ENCODE peak calls at places on chromosomes 4 and X, in eight cellular contexts. M is GM23248, D is neural progenitor cell, J is HCT116, E is hepatocyte, G is SK-N-SH, P is OCI-LY7, A is MM.1S. V is an unnamed sample.

GRCh38 chrX:24054182-24055042 is at the start of gene EIF2S3:
- DNase-seq in E (peak; percentile 96), J (peak; percentile 92), D (peak; percentile 96), M (peak; percentile 92), G (peak; percentile 93), P (peak; percentile 94), A (peak; percentile 94), V (peak; percentile 91)

GRCh38 chrX:11770320-11770719 is 12.3 kb downstream of the MSL3 start:
- DNase-seq in E (peak; percentile 55), D (peak; percentile 54), A (peak; percentile 63), G (peak; percentile 74), M (peak; percentile 61), J (peak; percentile 22), P (peak; percentile 64), V (peak; percentile 59)

GRCh38 chr4:1299301-1299860 is 9.7 kb downstream of the MAEA start:
- DNase-seq in E (no peak), J (no peak), D (no peak), G (no peak), P (no peak), A (no peak), M (no peak), V (no peak)

GRCh38 chr4:150297861-150298474 is 219.7 kb downstream of the DCLK2 start:
- DNase-seq in M (peak; percentile 71), J (peak; percentile 45), A (peak; percentile 55), P (peak; percentile 48), E (peak; percentile 68), D (peak; percentile 74), G (peak; percentile 34), V (peak; percentile 76)

GRCh38 chr4:40736910-40737309 is 12.8 kb upstream of the NSUN7 start:
- DNase-seq in G (peak; percentile 53), J (peak; percentile 31), A (peak; percentile 69), E (peak; percentile 28), P (peak; percentile 52), M (peak; percentile 59), D (peak; percentile 34), V (peak; percentile 42)

GRCh38 chr4:159248383-159249178 is 145.7 kb downstream of the RAPGEF2 start:
- DNase-seq in A (no peak), E (peak; percentile 54), G (peak; percentile 19), M (peak; percentile 83), D (no peak), J (no peak), P (no peak), V (no peak)

GRCh38 chr4:11748169-11748872 is 319.6 kb upstream of the HS3ST1 start:
- DNase-seq in M (no peak), G (no peak), P (no peak), A (no peak), D (no peak), E (peak; percentile 53), J (peak; percentile 83), V (peak; percentile 76)

GRCh38 chr4:168511780-168512467 is 15.1 kb downstream of the PALLD start:
- DNase-seq in J (no peak), E (no peak), D (no peak), M (no peak), G (no peak), P (no peak), A (no peak), V (no peak)

GRCh38 chr4:5118091-5118786 is 67.0 kb downstream of the STK32B start:
- DNase-seq in M (no peak), D (no peak), E (no peak), P (no peak), J (no peak), G (no peak), A (no peak), V (peak; percentile 14)

GRCh38 chr4:2962614-2963184 is 507 bp downstream of the NOP14 start:
- DNase-seq in G (no peak), M (peak; percentile 75), E (peak; percentile 68), P (peak; percentile 79), A (peak; percentile 54), D (peak; percentile 82), J (peak; percentile 12), V (peak; percentile 25)

GRCh38 chr4:183503497-183504063 is 1.3 kb upstream of the ING2 start:
- DNase-seq in M (no peak), D (no peak), P (no peak), J (no peak), A (no peak), E (no peak), G (no peak), V (peak; percentile 35)

GRCh38 chr4:42519803-42520417 is 122.6 kb downstream of the SHISA3 start:
- DNase-seq in P (peak; percentile 68), E (peak; percentile 76), G (peak; percentile 25), M (peak; percentile 59), D (peak; percentile 68), A (peak; percentile 63), J (peak; percentile 28), V (peak; percentile 81)

GRCh38 chr4:126869967-126870366 is 762.8 kb upstream of the INTU start:
- DNase-seq in G (no peak), M (no peak), E (no peak), P (no peak), A (no peak), J (no peak), D (no peak), V (peak; percentile 20)

GRCh38 chrX:150456466-150456865 is 93.3 kb downstream of the MAMLD1 start:
- DNase-seq in E (no peak), M (no peak), J (no peak), P (no peak), D (no peak), G (no peak), A (no peak), V (peak; percentile 2)

DNA sequence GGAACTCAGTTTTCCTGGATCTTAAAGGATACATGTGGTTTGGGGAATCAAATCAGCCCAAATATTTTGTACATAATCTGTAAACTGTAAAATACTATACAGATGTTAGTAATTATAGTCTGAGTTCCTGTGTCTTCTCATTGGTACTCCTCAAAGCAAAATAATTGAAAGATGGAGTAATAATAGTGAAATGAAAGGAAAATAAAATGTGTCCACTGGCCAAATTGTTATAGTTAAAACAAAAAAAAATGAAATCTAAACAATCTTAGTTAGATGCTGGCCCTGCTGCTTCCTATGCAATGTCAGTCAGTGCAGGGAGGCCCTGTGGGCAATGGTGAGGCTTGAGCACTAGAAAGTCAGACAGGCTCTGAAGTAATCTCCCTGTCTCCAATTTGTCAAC is 370.2 kb upstream of the CPEB2 start:
- DNase-seq in E (no peak), D (no peak), A (no peak), M (no peak), G (peak; percentile 33), P (no peak), J (no peak), V (no peak)
- TF ChIP-seq EZH2phosphoT487 in E (no peak), D (no peak), A (no peak), M (no peak), G (no peak), P (no peak), J (no peak), V (no peak)

DNA sequence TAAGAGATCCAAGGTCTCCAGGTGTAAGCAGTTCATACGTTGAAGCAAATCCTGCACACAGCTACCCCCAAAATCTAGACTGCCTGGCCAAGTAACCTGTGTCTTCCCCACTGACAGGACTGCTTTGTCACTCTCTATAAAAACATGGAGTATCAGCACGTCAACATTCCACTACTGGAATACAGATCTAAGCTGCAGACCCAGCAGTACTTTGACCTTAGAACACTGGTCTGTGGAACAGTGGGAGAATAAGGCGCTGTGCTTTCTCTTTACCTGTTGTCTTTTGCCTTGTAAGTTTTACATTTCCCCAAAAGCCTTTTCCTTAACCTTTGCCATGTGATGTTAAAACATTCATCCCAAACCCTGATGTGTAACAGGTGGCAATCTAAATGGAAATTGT is 137.4 kb downstream of the JADE1 start:
- DNase-seq in M (no peak), J (no peak), A (no peak), P (no peak), D (no peak), E (peak; percentile 3), G (no peak), V (no peak)
- H3K9me3 ChIP-seq in M (peaks cover 6% of the 10 kb centered on the region), J (no peaks in the 10 kb centered on the region), A (no peaks in the 10 kb centered on the region), P (no peaks in the 10 kb centered on the region), D (no peaks in the 10 kb centered on the region), E (no peaks in the 10 kb centered on the region), G (no peaks in the 10 kb centered on the region), V (no peaks in the 10 kb centered on the region)

GRCh38 chr4:156958276-156959074 is 13.1 kb downstream of the PDGFC start:
- DNase-seq in G (no peak), E (no peak), P (no peak), M (peak; percentile 63), J (no peak), D (no peak), A (no peak), V (peak; percentile 21)

GRCh38 chr4:156956359-156956758 is 15.2 kb downstream of the PDGFC start:
- DNase-seq in M (no peak), G (no peak), E (no peak), D (no peak), J (no peak), A (no peak), P (no peak), V (peak; percentile 25)

GRCh38 chr4:156956947-156957346 is 14.7 kb downstream of the PDGFC start:
- DNase-seq in G (no peak), A (no peak), E (no peak), D (no peak), J (no peak), M (no peak), P (no peak), V (no peak)

GRCh38 chr4:156959298-156959702 is 12.3 kb downstream of the PDGFC start:
- DNase-seq in P (no peak), D (no peak), M (peak; percentile 37), J (no peak), E (no peak), G (no peak), A (no peak), V (peak; percentile 80)

GRCh38 chr4:156957558-156957957 is 14.0 kb downstream of the PDGFC start:
- DNase-seq in P (no peak), G (no peak), J (no peak), E (no peak), A (no peak), M (no peak), D (no peak), V (peak; percentile 72)
- H3K4me2 ChIP-seq in P (no peak overlapping the region), G (peak overlapping the region; percentile 11), J (peak overlapping the region; percentile 13), E (no peak overlapping the region), A (no peak overlapping the region), M (peak overlapping the region; percentile 57), D (no peak overlapping the region), V (peak overlapping the region; percentile 92)

DNA sequence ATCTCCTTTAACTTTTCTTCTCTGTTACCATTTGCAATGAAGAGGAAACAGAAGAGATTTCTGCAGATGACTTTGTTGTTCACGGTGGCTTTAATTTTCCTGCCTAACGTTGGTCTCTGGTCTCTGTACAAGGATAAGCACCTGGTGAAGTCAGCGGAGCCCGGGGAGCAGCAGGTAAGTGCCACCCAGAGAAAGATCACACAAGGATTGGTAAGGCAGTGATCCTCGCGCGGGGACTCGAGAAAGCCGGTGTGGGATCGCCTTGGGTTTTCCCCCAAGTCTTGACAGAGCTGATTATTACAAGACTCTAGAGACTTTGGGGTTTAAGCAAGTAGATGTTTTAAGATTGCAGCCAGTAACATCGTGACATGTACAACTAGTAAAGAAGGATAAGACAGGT is 1.3 kb downstream of the GALNTL6 start:
- DNase-seq in P (no peak), D (peak; percentile 3), M (no peak), G (no peak), E (no peak), J (no peak), A (no peak), V (no peak)
- TF ChIP-seq EZH2phosphoT487 in P (no peak), D (no peak), M (no peak), G (no peak), E (no peak), J (no peak), A (no peak), V (no peak)

V was measured in PC-3.